ENCODE peak calls at places on chromosomes 12 and 14, in ten cellular contexts. U is activated T-helper 1 cell treated with anti-CD3 and anti-CD28 coated beads, Interleukin-2, amount 50 U/mL, for 16 hours; R is left colon; P is thoracic aorta; H is naive thymus-derived CD8-positive, alpha-beta T cell; G is right cardiac atrium; C is A549; J is mesenteric fat pad; E is stimulated activated CD8-positive, alpha-beta memory T cell treated with anti-CD3 and anti-CD28 coated beads, Interleukin-7, amount 100 ng/mL, for 48 hours; F is stimulated activated CD4-positive, alpha-beta T cell treated with anti-CD3 and anti-CD28 coated beads, Interleukin-4, amount 100 ng/mL, for 48 hours. X is an unnamed sample.

GRCh38 chr12:48198619-48198973 is 4.5 kb downstream of the OR10AD1 start:
- DNase-seq in U (peak; percentile 14), R (peak; percentile 41), P (no peak), H (no peak), G (peak; percentile 81), C (no peak), J (no peak), E (no peak), F (no peak), X (peak; percentile 34)

GRCh38 chr14:28264306-28264705 is 502.3 kb upstream of the FOXG1 start:
- DNase-seq in U (no peak), R (no peak), P (no peak), H (no peak), G (no peak), C (no peak), J (no peak), E (no peak), F (no peak), X (no peak)

GRCh38 chr14:102280376-102280962 is 24.5 kb downstream of the MOK start:
- DNase-seq in U (no peak), R (no peak), P (no peak), H (no peak), G (no peak), C (peak; percentile 77), J (peak; percentile 55), E (no peak), F (no peak), X (no peak)

GRCh38 chr14:100530270-100531072 is 56.7 kb downstream of the BEGAIN start:
- DNase-seq in U (no peak), R (peak; percentile 19), P (no peak), H (no peak), G (no peak), C (no peak), J (peak; percentile 86), E (no peak), F (no peak), X (no peak)

GRCh38 chr12:113464852-113465719 is 6.6 kb downstream of the LHX5 start:
- DNase-seq in U (no peak), R (no peak), P (no peak), H (no peak), G (no peak), C (no peak), J (no peak), E (no peak), F (no peak), X (no peak)

GRCh38 chr12:26205298-26205697 is 9.9 kb downstream of the SSPN start:
- DNase-seq in U (no peak), R (no peak), P (no peak), H (no peak), G (no peak), C (no peak), J (no peak), E (no peak), F (no peak), X (no peak)

GRCh38 chr14:82806426-82806825 is 1272.8 kb upstream of the SEL1L start:
- DNase-seq in U (no peak), R (no peak), P (no peak), H (no peak), G (no peak), C (no peak), J (no peak), E (no peak), F (no peak), X (no peak)

GRCh38 chr14:96911499-96912130 is 114.4 kb downstream of the VRK1 start:
- DNase-seq in U (no peak), R (no peak), P (no peak), H (peak; percentile 23), G (no peak), C (no peak), J (no peak), E (no peak), F (no peak), X (no peak)

GRCh38 chr12:123150804-123151678 is at the start of gene PITPNM2:
- DNase-seq in U (peak; percentile 30), R (no peak), P (no peak), H (peak; percentile 66), G (peak; percentile 87), C (peak; percentile 57), J (peak; percentile 91), E (peak; percentile 32), F (peak; percentile 30), X (peak; percentile 42)

GRCh38 chr12:64624035-64624434 is 13.7 kb downstream of the RASSF3 start:
- DNase-seq in U (no peak), R (no peak), P (no peak), H (no peak), G (no peak), C (no peak), J (no peak), E (no peak), F (no peak), X (no peak)

X was measured in mucosa of gallbladder.